ENCODE peak calls at places on chromosomes 13 and 19, in nine cellular contexts. F is ovary, N is K562, I is tibial nerve, D is stomach, U is sigmoid colon, Z is transverse colon, S is SK-N-SH, O is esophagus muscularis mucosa. G is an unnamed sample.

GRCh38 chr13:113915786-113916329 is 52.0 kb upstream of the GAS6 start:
- DNase-seq in F (no peak), N (no peak), I (no peak), D (peak; percentile 19), U (no peak), Z (no peak), S (no peak), O (peak; percentile 47), G (peak; percentile 35)

GRCh38 chr19:3494559-3494958 is 5.9 kb downstream of the DOHH start:
- DNase-seq in F (no peak), N (no peak), I (no peak), D (peak; percentile 52), U (no peak), Z (no peak), S (no peak), O (no peak), G (no peak)

GRCh38 chr13:113275387-113275786 is 21.7 kb upstream of the LAMP1 start:
- DNase-seq in F (peak; percentile 62), N (peak; percentile 71), I (no peak), D (peak; percentile 50), U (no peak), Z (peak; percentile 43), S (peak; percentile 52), O (no peak), G (no peak)

GRCh38 chr13:99731747-99732146 is 230.5 kb downstream of the TM9SF2 start:
- DNase-seq in F (no peak), N (no peak), I (no peak), D (no peak), U (no peak), Z (no peak), S (peak; percentile 42), O (no peak), G (no peak)

GRCh38 chr19:7788933-7789323 is 25.9 kb downstream of the CLEC4M start:
- DNase-seq in F (peak; percentile 48), N (no peak), I (no peak), D (no peak), U (no peak), Z (no peak), S (no peak), O (no peak), G (no peak)

GRCh38 chr13:51267581-51267980 is 45.4 kb downstream of the FAM124A start:
- DNase-seq in F (no peak), N (no peak), I (no peak), D (no peak), U (peak; percentile 21), Z (no peak), S (no peak), O (no peak), G (peak; percentile 16)

GRCh38 chr13:30618186-30618937 is 642 bp downstream of the USPL1 start:
- DNase-seq in F (peak; percentile 52), N (no peak), I (no peak), D (peak; percentile 27), U (peak; percentile 65), Z (peak; percentile 30), S (no peak), O (no peak), G (no peak)

GRCh38 chr19:10009714-10010224 is 535 bp downstream of the COL5A3 start:
- DNase-seq in F (no peak), N (no peak), I (no peak), D (no peak), U (no peak), Z (no peak), S (no peak), O (peak; percentile 68), G (no peak)

GRCh38 chr13:107370036-107370785 is 802.3 kb upstream of the ARGLU1 start:
- DNase-seq in F (no peak), N (no peak), I (no peak), D (no peak), U (no peak), Z (no peak), S (no peak), O (no peak), G (no peak)

GRCh38 chr13:110554946-110555345 is 6.6 kb downstream of the RAB20 start:
- DNase-seq in F (no peak), N (no peak), I (no peak), D (no peak), U (peak; percentile 48), Z (no peak), S (no peak), O (no peak), G (no peak)

GRCh38 chr13:33678906-33679657 is 138.9 kb upstream of the RFC3 start:
- DNase-seq in F (peak; percentile 70), N (peak; percentile 38), I (peak; percentile 25), D (peak; percentile 83), U (peak; percentile 72), Z (peak; percentile 62), S (no peak), O (no peak), G (no peak)

GRCh38 chr19:23769691-23770468 is 11.2 kb upstream of the ZNF681 start:
- DNase-seq in F (no peak), N (no peak), I (no peak), D (no peak), U (no peak), Z (no peak), S (no peak), O (no peak), G (no peak)

GRCh38 chr19:2478324-2478755 is 2.4 kb downstream of the GADD45B start:
- DNase-seq in F (peak; percentile 72), N (no peak), I (peak; percentile 65), D (peak; percentile 82), U (peak; percentile 94), Z (peak; percentile 83), S (peak; percentile 63), O (no peak), G (peak; percentile 89)

GRCh38 chr19:2477141-2477710 is 1.3 kb downstream of the GADD45B start:
- DNase-seq in F (peak; percentile 59), N (no peak), I (no peak), D (peak; percentile 68), U (no peak), Z (peak; percentile 73), S (no peak), O (no peak), G (no peak)

GRCh38 chr19:2478756-2479555 is 3.0 kb downstream of the GADD45B start:
- DNase-seq in F (peak; percentile 86), N (no peak), I (peak; percentile 53), D (peak; percentile 88), U (peak; percentile 95), Z (peak; percentile 82), S (no peak), O (peak; percentile 95), G (peak; percentile 95)

GRCh38 chr19:2476451-2477140 is 669 bp downstream of the GADD45B start:
- DNase-seq in F (peak; percentile 70), N (no peak), I (no peak), D (peak; percentile 45), U (peak; percentile 77), Z (peak; percentile 67), S (peak; percentile 66), O (no peak), G (no peak)

GRCh38 chr19:2477732-2478191 is 1.8 kb downstream of the GADD45B start:
- DNase-seq in F (no peak), N (no peak), I (no peak), D (no peak), U (peak; percentile 81), Z (peak; percentile 54), S (no peak), O (no peak), G (no peak)
- TF ChIP-seq EP300 in F (no peak), N (no peak), I (no peak), D (no peak), U (no peak), Z (no peak), S (no peak), O (no peak), G (no peak)

GRCh38 chr19:49879243-49879960 is 1.9 kb downstream of the TBC1D17 start:
- DNase-seq in F (peak; percentile 45), N (no peak), I (no peak), D (no peak), U (no peak), Z (no peak), S (no peak), O (no peak), G (no peak)
- H3K4me3 ChIP-seq in F (no peak overlapping the region), N (no peak overlapping the region), I (no peak overlapping the region), D (no peak overlapping the region), U (no peak overlapping the region), Z (no peak overlapping the region), S (no peak overlapping the region), O (no peak overlapping the region), G (no peak overlapping the region)

DNA sequence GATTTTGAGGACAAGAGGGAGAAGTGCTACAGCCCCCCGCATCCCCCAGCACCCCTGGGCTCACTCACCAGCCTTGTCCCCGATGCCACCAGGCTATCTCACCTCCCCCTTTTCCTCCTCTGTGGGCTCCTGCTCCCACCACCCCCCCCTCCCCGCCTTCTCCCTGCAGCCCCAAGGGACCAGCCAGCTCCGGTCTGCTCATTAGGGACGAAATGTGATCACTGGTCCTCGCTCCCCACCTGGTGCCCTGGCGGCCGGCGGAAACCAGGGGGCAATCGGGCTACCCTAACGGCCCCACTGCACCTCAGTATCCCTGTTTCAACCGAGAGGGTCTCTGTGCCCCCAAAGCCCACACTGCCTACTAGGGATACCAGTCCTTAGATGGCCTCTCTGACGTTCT is 2.7 kb downstream of the GPR4 start:
- DNase-seq in F (no peak), N (no peak), I (no peak), D (no peak), U (no peak), Z (no peak), S (peak; percentile 51), O (no peak), G (no peak)
- H3K27me3 ChIP-seq in F (no peaks in the 10 kb centered on the region), N (peaks cover 54% of the 10 kb centered on the region), I (no peaks in the 10 kb centered on the region), D (peaks cover 96% of the 10 kb centered on the region), U (peaks cover 100% of the 10 kb centered on the region), Z (peaks cover 98% of the 10 kb centered on the region), S (peaks cover 21% of the 10 kb centered on the region), O (no peaks in the 10 kb centered on the region), G (peaks cover 83% of the 10 kb centered on the region)

GRCh38 chr13:72122661-72123060 is 255.7 kb upstream of the DACH1 start:
- DNase-seq in F (no peak), N (no peak), I (no peak), D (no peak), U (no peak), Z (no peak), S (no peak), O (no peak), G (no peak)

GRCh38 chr13:72126424-72126823 is 259.4 kb upstream of the DACH1 start:
- DNase-seq in F (no peak), N (no peak), I (no peak), D (no peak), U (no peak), Z (no peak), S (no peak), O (no peak), G (no peak)

GRCh38 chr13:72125561-72125960 is 258.6 kb upstream of the DACH1 start:
- DNase-seq in F (no peak), N (no peak), I (no peak), D (no peak), U (no peak), Z (no peak), S (no peak), O (no peak), G (no peak)

GRCh38 chr13:72121466-72121865 is 254.5 kb upstream of the DACH1 start:
- DNase-seq in F (no peak), N (no peak), I (no peak), D (no peak), U (no peak), Z (no peak), S (no peak), O (no peak), G (no peak)

DNA sequence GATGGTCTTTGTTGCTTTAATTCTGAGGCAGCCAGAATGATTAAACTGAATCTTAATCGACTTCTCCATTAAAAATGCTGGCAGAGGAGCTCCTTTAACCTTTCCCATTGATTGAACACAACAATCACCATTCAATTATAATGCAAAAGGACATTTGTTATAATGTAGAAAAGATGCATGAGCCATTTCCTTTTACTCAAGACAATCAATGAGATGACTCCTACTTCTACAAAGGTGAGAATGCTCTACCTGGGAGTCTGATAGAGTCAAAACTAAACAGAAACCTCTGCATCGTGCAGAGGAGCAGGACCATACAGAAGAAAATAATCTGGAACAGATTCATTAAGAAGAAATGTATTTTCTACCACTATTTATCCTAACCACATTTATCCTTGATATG is 253.6 kb upstream of the DACH1 start:
- DNase-seq in F (no peak), N (no peak), I (no peak), D (no peak), U (no peak), Z (no peak), S (no peak), O (no peak), G (no peak)
- TF ChIP-seq EP300 in F (no peak), N (no peak), I (no peak), D (no peak), U (no peak), Z (no peak), S (no peak), O (no peak), G (no peak)

G was measured in suprapubic skin.